ENCODE peak calls at places on chromosomes 2 and 18, in five cellular contexts. J is A549, F is WTC11, B is K562, A is HepG2. C is an unnamed sample.

GRCh38 chr18:55300469-55301195 is 287.4 kb downstream of the TCF4 start:
- DNase-seq in F (peak), B (peak), A (no peak), J (no peak), C (no peak)

GRCh38 chr2:230669386-230669935 is 43.2 kb upstream of the CAB39 start:
- DNase-seq in F (no peak), B (no peak), J (no peak), A (no peak), C (no peak)

GRCh38 chr2:205161156-205161555 is 521.1 kb upstream of the NRP2 start:
- DNase-seq in B (no peak), J (no peak), A (no peak), F (no peak), C (no peak)

GRCh38 chr2:159439421-159439820 is 152.9 kb upstream of the WDSUB1 start:
- DNase-seq in A (no peak), B (no peak), J (no peak), F (no peak), C (no peak)

GRCh38 chr2:222627764-222628163 is 28.1 kb downstream of the FARSB start:
- DNase-seq in B (no peak), J (no peak), A (no peak), F (no peak), C (no peak)

GRCh38 chr2:45334241-45334860 is 276.7 kb downstream of the SRBD1 start:
- DNase-seq in J (no peak), B (no peak), A (no peak), F (no peak), C (no peak)

GRCh38 chr2:188808921-188809320 is 165.3 kb upstream of the COL3A1 start:
- DNase-seq in J (no peak), F (no peak), A (no peak), B (no peak), C (no peak)

GRCh38 chr2:64737547-64737946 is 83.8 kb upstream of the SERTAD2 start:
- DNase-seq in A (no peak), J (no peak), F (no peak), B (no peak), C (peak)

GRCh38 chr2:152925540-152926448 is 207.4 kb downstream of the ARL6IP6 start:
- DNase-seq in B (peak), F (peak), A (peak), J (peak), C (peak)

GRCh38 chr18:7567487-7568425 is 640 bp downstream of the PTPRM start:
- DNase-seq in B (no peak), F (peak), J (peak), A (no peak), C (no peak)

GRCh38 chr2:143674055-143674454 is 544.8 kb downstream of the ARHGAP15 start:
- DNase-seq in B (no peak), F (no peak), J (no peak), A (no peak), C (no peak)

GRCh38 chr18:72965616-72966015 is 97.8 kb upstream of the NETO1 start:
- DNase-seq in A (no peak), F (no peak), B (no peak), J (no peak), C (no peak)

GRCh38 chr2:143132360-143132759 is 3.1 kb downstream of the ARHGAP15 start:
- DNase-seq in B (no peak), A (no peak), F (no peak), J (no peak), C (no peak)

GRCh38 chr2:199692489-199692888 is 158.5 kb downstream of the FTCDNL1 start:
- DNase-seq in J (no peak), B (no peak), F (no peak), A (peak), C (no peak)

GRCh38 chr18:25298853-25299274 is 53.1 kb downstream of the ZNF521 start:
- DNase-seq in F (no peak), B (peak), J (no peak), A (no peak), C (no peak)
- TF ChIP-seq ESRRA in F (no peak), B (no peak), J (no peak), A (no peak), C (no peak)

GRCh38 chr2:51711761-51712160 is 679.8 kb upstream of the NRXN1 start:
- DNase-seq in B (no peak), F (no peak), A (no peak), J (no peak), C (no peak)
- TF ChIP-seq ESRRA in B (no peak), F (no peak), A (no peak), J (no peak), C (no peak)

GRCh38 chr2:98334439-98335078 is 11.7 kb upstream of the CNGA3 start:
- DNase-seq in B (no peak), J (peak), A (no peak), F (no peak), C (no peak)
- TF ChIP-seq ESRRA in B (no peak), J (no peak), A (no peak), F (no peak), C (no peak)

GRCh38 chr2:170170281-170171035 is 7.5 kb upstream of the MYO3B start:
- DNase-seq in F (no peak), J (no peak), B (no peak), A (no peak), C (no peak)

GRCh38 chr2:170181602-170182001 is 3.7 kb downstream of the MYO3B start:
- DNase-seq in A (no peak), J (no peak), F (no peak), B (no peak), C (no peak)

GRCh38 chr2:170177950-170178781 is at the start of gene MYO3B:
- DNase-seq in J (no peak), F (no peak), B (no peak), A (no peak), C (no peak)

GRCh38 chr2:170180031-170180566 is 2.2 kb downstream of the MYO3B start:
- DNase-seq in B (no peak), A (no peak), J (no peak), F (no peak), C (peak)

DNA sequence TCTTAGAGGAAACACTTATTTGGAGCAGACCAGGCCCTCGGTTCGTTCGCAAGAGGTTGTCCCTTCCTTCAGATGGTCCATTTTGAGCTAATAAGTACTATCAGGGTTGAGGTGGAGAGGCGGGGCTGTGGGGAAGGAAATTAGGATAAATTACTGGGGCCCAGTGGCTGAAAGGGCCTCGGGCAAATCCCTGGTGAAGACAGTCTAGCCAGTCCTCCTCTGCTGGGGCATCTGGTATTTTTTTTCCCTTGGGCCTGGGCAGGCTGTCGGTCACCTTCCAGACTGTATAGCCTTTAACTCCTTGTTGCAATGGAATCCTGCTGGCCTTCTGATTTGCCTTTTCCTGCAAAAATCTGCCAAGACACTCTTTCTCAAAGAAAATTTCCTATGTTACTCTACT is 1.7 kb upstream of the MYO3B start:
- DNase-seq in F (no peak), A (no peak), J (no peak), B (no peak), C (no peak)
- TF ChIP-seq ESRRA in F (no peak), A (no peak), J (no peak), B (no peak), C (no peak)

DNA sequence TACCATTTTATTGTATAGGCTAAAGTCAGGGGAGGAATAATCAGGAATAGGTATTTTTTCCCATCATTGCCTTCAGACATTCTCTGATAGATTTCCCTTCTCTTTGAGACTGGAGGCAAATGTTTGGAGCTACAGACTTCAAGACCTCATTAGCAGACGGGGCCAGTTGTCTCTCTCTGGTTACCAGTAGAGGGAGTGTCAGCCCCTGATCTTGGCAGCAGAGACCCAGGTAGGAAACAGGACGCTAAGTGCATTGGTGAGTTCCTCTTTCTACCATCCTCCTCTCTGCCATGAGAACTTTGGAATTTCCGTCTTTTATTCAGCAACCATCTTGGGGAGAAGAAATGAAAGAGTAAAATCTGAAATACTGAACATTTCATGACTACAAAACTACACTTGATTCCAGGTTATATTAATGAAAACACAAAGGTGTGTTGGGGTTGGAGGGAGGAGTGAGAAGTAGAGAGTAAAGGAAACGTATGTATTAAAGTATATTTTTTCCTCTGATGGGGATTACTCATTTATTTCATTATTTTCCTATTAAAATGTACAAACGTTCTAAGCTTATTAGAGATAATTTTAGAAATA is 186.2 kb upstream of the GCFC2 start:
- DNase-seq in A (peak), J (peak), F (peak), B (no peak), C (no peak)
- TF ChIP-seq ESRRA in A (no peak), J (no peak), F (no peak), B (no peak), C (no peak)

GRCh38 chr18:28095041-28095440 is 81.9 kb downstream of the CDH2 start:
- DNase-seq in J (peak), A (no peak), B (no peak), F (no peak), C (no peak)
- TF ChIP-seq ESRRA in J (no peak), A (no peak), B (no peak), F (no peak), C (no peak)

GRCh38 chr2:241987726-241988125 is 118.2 kb downstream of the RTP5 start:
- DNase-seq in A (no peak), F (no peak), J (no peak), B (no peak), C (no peak)

GRCh38 chr2:241985986-241986329 is 116.4 kb downstream of the RTP5 start:
- DNase-seq in B (no peak), J (no peak), A (no peak), F (no peak), C (no peak)

GRCh38 chr2:241989074-241989473 is 119.5 kb downstream of the RTP5 start:
- DNase-seq in A (no peak), B (no peak), F (no peak), J (no peak), C (no peak)

GRCh38 chr2:241988146-241988545 is 118.6 kb downstream of the RTP5 start:
- DNase-seq in F (no peak), A (no peak), B (no peak), J (no peak), C (no peak)

GRCh38 chr2:241986836-241987641 is 117.5 kb downstream of the RTP5 start:
- DNase-seq in F (no peak), J (no peak), B (no peak), A (no peak), C (no peak)
- TF ChIP-seq ESRRA in F (no peak), J (no peak), B (no peak), A (no peak), C (no peak)

GRCh38 chr2:68917034-68917718 is 35.5 kb downstream of the GKN2 start:
- DNase-seq in A (no peak), F (no peak), B (no peak), J (no peak), C (no peak)

GRCh38 chr2:68920481-68921170 is 32.1 kb downstream of the GKN2 start:
- DNase-seq in F (no peak), B (no peak), J (no peak), A (peak), C (no peak)

GRCh38 chr2:68918497-68918896 is 34.2 kb downstream of the GKN2 start:
- DNase-seq in B (no peak), F (no peak), J (peak), A (no peak), C (no peak)

GRCh38 chr2:68925298-68925885 is 27.3 kb downstream of the GKN2 start:
- DNase-seq in B (peak), J (peak), A (peak), F (peak), C (peak)

GRCh38 chr2:68921646-68922045 is 31.0 kb downstream of the GKN2 start:
- DNase-seq in J (peak), B (no peak), A (no peak), F (no peak), C (no peak)
- TF ChIP-seq ESRRA in J (no peak), B (no peak), A (no peak), F (no peak), C (no peak)

GRCh38 chr2:218962859-218963492 is 3.5 kb downstream of the CDK5R2 start:
- DNase-seq in F (peak), A (peak), B (peak), J (peak), C (no peak)

GRCh38 chr2:218961651-218962570 is 2.4 kb downstream of the CDK5R2 start:
- DNase-seq in J (no peak), F (peak), A (no peak), B (peak), C (no peak)

GRCh38 chr2:218959761-218960195 is 312 bp downstream of the CDK5R2 start:
- DNase-seq in F (no peak), A (no peak), J (no peak), B (no peak), C (no peak)

GRCh38 chr2:218960196-218961165 is 1.0 kb downstream of the CDK5R2 start:
- DNase-seq in J (no peak), B (no peak), F (no peak), A (no peak), C (no peak)

GRCh38 chr2:218961229-218961628 is 1.8 kb downstream of the CDK5R2 start:
- DNase-seq in F (no peak), B (no peak), A (no peak), J (no peak), C (no peak)
- TF ChIP-seq ESRRA in F (no peak), B (no peak), A (no peak), J (no peak), C (no peak)

DNA sequence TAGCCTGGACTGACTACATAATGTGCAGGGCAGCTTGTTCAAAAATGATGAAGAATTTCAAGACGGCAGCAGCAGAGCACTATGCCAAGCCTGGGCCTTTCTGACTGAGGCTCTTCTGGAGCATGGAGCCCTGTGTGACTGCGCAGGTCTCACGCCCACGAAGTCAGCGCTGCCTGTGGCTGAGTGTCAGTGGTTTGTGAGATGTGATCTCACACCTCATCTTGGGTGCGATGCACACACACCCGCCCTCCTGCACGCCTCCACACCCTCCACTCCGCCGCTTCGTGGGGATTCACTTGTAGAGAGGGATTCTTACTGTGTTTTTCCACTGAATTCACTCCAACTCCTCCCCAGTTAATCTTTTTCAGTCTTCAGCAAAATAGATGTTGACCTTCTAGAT is 103.9 kb downstream of the VIT start:
- DNase-seq in A (no peak), J (no peak), F (no peak), B (no peak), C (no peak)
- TF ChIP-seq ESRRA in A (no peak), J (no peak), F (no peak), B (no peak), C (no peak)

C was measured in GM12878.